ENCODE peak calls at places on chromosomes 13 and 19, in ten cellular contexts. N is body of pancreas, U is heart right ventricle, D is neural crest cell, T is breast epithelium, F is omental fat pad, A is progenitor cell of endocrine pancreas, V is right atrium auricular region, I is fibroblast of mammary gland, H is A549. G is an unnamed sample.

GRCh38 chr19:48152552-48152951 is 17.6 kb downstream of the LIG1 start:
- DNase-seq in N (peak; percentile 49), U (peak; percentile 52), D (peak; percentile 75), T (peak; percentile 61), F (peak; percentile 70), A (peak; percentile 51), V (peak; percentile 79), I (peak; percentile 56), H (peak; percentile 82), G (no peak)

GRCh38 chr19:16446108-16447014 is 25.4 kb downstream of the EPS15L1 start:
- DNase-seq in N (no peak), U (no peak), D (no peak), T (no peak), F (no peak), A (no peak), V (no peak), I (no peak), H (no peak), G (no peak)

GRCh38 chr13:84896128-84896527 is 903.1 kb downstream of the SLITRK6 start:
- DNase-seq in N (peak; percentile 37), U (no peak), D (peak; percentile 67), T (no peak), F (no peak), A (peak; percentile 19), V (no peak), I (peak; percentile 65), H (peak; percentile 65), G (no peak)

GRCh38 chr19:46784262-46785053 is 3.9 kb downstream of the SLC1A5 start:
- DNase-seq in N (peak; percentile 73), U (peak; percentile 30), D (peak; percentile 51), T (peak; percentile 65), F (peak; percentile 63), A (no peak), V (peak; percentile 81), I (peak; percentile 86), H (peak; percentile 97), G (no peak)

GRCh38 chr13:69856331-69856730 is 251.3 kb upstream of the ATXN8OS start:
- DNase-seq in N (no peak), U (no peak), D (no peak), T (no peak), F (no peak), A (no peak), V (no peak), I (no peak), H (no peak), G (no peak)

GRCh38 chr13:95813139-95813538 is 136.2 kb downstream of the DNAJC3 start:
- DNase-seq in N (no peak), U (no peak), D (no peak), T (no peak), F (no peak), A (no peak), V (no peak), I (no peak), H (no peak), G (no peak)

GRCh38 chr13:73722120-73722519 is 412.1 kb downstream of the KLF12 start:
- DNase-seq in N (no peak), U (no peak), D (no peak), T (no peak), F (no peak), A (no peak), V (no peak), I (peak; percentile 58), H (peak; percentile 21), G (no peak)

GRCh38 chr19:3366104-3366760 is at the start of gene NFIC:
- DNase-seq in N (peak; percentile 84), U (peak; percentile 83), D (no peak), T (peak; percentile 82), F (peak; percentile 61), A (no peak), V (peak; percentile 89), I (peak; percentile 84), H (peak; percentile 87), G (no peak)

GRCh38 chr13:73450583-73450982 is 391.8 kb downstream of the KLF5 start:
- DNase-seq in N (no peak), U (no peak), D (no peak), T (no peak), F (no peak), A (no peak), V (no peak), I (no peak), H (peak; percentile 17), G (no peak)

GRCh38 chr19:16429066-16429758 is 42.6 kb downstream of the EPS15L1 start:
- DNase-seq in N (peak; percentile 62), U (peak; percentile 74), D (no peak), T (peak; percentile 74), F (no peak), A (no peak), V (peak; percentile 78), I (no peak), H (no peak), G (no peak)

GRCh38 chr19:14979136-14979497 is 547 bp downstream of the SLC1A6 start:
- DNase-seq in N (no peak), U (no peak), D (no peak), T (no peak), F (no peak), A (no peak), V (no peak), I (no peak), H (no peak), G (no peak)

GRCh38 chr13:101916108-101916757 is 463.8 kb downstream of the ITGBL1 start:
- DNase-seq in N (peak; percentile 30), U (no peak), D (peak; percentile 42), T (no peak), F (no peak), A (no peak), V (no peak), I (peak; percentile 34), H (peak; percentile 37), G (peak; percentile 92)

GRCh38 chr19:35592226-35592625 is 6.3 kb downstream of the PMIS2 start:
- DNase-seq in N (peak; percentile 66), U (no peak), D (no peak), T (no peak), F (no peak), A (no peak), V (no peak), I (peak; percentile 57), H (peak; percentile 82), G (no peak)

GRCh38 chr19:47740866-47741519 is 4.4 kb upstream of the NOP53 start:
- DNase-seq in N (peak; percentile 30), U (no peak), D (no peak), T (no peak), F (no peak), A (no peak), V (no peak), I (no peak), H (no peak), G (no peak)

DNA sequence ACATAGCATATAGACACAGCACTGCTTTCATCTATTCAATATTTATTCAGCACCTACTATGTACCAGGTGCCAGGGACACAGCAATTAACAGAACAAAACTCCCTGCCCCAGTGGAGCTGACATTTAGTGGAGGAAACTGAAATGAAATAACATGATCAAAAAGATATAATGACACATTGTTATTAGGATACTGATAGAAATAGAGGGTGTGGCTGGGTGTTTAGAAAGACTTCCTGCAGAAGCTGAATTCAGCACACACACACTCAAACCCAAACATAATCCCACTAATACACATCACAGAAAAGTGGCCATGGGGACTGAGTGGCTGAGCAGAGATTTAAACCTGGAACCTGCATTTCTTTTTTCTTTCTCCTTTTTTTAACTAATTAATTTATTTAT is 3.8 kb upstream of the CDC37 start:
- DNase-seq in N (no peak), U (no peak), D (no peak), T (no peak), F (no peak), A (no peak), V (no peak), I (no peak), H (no peak), G (no peak)
- TF ChIP-seq CTCF in N (no peak), U (no peak), D (no peak), T (no peak), F (no peak), A (no peak), V (no peak), I (no peak), H (no peak), G (no peak)

GRCh38 chr19:23957660-23958281 is 43.1 kb downstream of the ZNF726 start:
- DNase-seq in N (no peak), U (no peak), D (no peak), T (no peak), F (no peak), A (no peak), V (no peak), I (peak; percentile 92), H (peak; percentile 11), G (no peak)
- TF ChIP-seq CTCF in N (no peak), U (no peak), D (no peak), T (no peak), F (no peak), A (no peak), V (no peak), I (peak; percentile 2), H (no peak), G (no peak)

GRCh38 chr19:8363803-8364771 is at the start of gene ANGPTL4:
- DNase-seq in N (peak; percentile 85), U (peak; percentile 73), D (peak; percentile 27), T (peak; percentile 74), F (peak; percentile 58), A (peak; percentile 23), V (peak; percentile 90), I (peak; percentile 81), H (peak; percentile 87), G (no peak)
- TF ChIP-seq CTCF in N (peak; percentile 34), U (peak; percentile 36), D (peak; percentile 25), T (peak; percentile 8), F (no peak), A (peak; percentile 35), V (peak; percentile 15), I (no peak), H (no peak), G (peak; percentile 63)

DNA sequence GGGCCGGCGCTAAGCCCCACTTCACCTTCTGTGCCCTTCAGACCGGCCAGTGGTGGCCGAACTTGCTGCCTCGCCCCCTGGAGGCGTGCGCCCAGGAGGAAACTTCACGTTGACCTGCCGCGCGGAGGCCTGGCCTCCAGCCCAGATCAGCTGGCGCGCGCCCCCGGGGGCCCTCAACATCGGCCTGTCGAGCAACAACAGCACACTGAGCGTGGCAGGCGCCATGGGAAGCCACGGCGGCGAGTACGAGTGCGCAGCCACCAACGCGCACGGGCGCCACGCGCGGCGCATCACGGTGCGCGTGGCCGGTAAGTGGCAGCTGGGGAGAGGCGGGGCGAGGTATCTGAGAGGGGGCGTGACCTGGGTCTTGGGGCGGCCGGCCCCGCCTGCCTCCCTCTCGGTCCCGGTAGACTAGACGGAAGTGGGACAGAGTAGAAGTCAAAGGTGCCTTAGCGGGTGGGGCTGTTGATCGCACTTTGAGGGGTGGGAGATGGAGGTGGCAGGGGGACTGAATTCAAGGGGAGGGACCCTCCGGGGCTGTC is 5.6 kb downstream of the ICAM5 start:
- DNase-seq in N (no peak), U (no peak), D (no peak), T (no peak), F (no peak), A (no peak), V (no peak), I (no peak), H (peak; percentile 61), G (no peak)
- TF ChIP-seq CTCF in N (no peak), U (no peak), D (no peak), T (no peak), F (no peak), A (peak; percentile 23), V (no peak), I (no peak), H (no peak), G (no peak)

GRCh38 chr19:737591-738093 is 13.3 kb upstream of the MISP start:
- DNase-seq in N (peak; percentile 43), U (no peak), D (peak; percentile 65), T (no peak), F (no peak), A (peak; percentile 49), V (no peak), I (peak; percentile 20), H (peak; percentile 45), G (no peak)
- TF ChIP-seq CTCF in N (peak; percentile 42), U (peak; percentile 58), D (peak; percentile 61), T (peak; percentile 51), F (no peak), A (peak; percentile 54), V (peak; percentile 64), I (peak; percentile 53), H (peak; percentile 35), G (peak; percentile 79)